ENCODE peak calls at places on chromosome 19, in five cellular contexts. U is ELR; I is SJSA1; J is midbrain; D is stimulated activated CD4-positive, alpha-beta T cell treated with anti-CD3 and anti-CD28 coated beads, Interleukin-1b, Interleukin-23, amount 100 ng/mL, for 1 hour. B is an unnamed sample.
A peak's percentile ranks its signal among the peaks of the same experiment; 100 is the strongest.

GRCh38 chr19:2429917-2430570 is 2.7 kb upstream of the TIMM13 start:
- DNase-seq in D (no peak), J (no peak), U (no peak), I (no peak), B (no peak)

GRCh38 chr19:54345938-54346386 is 7.0 kb upstream of the LILRA4 start:
- DNase-seq in J (peak; percentile 28), D (no peak), I (no peak), U (no peak), B (no peak)

GRCh38 chr19:38953677-38954076 is 21.9 kb downstream of the FBXO17 start:
- DNase-seq in J (no peak), I (no peak), D (no peak), U (no peak), B (no peak)

GRCh38 chr19:6890421-6890913 is 3.1 kb downstream of the ADGRE1 start:
- DNase-seq in I (no peak), J (no peak), D (no peak), U (no peak), B (no peak)

GRCh38 chr19:38120471-38121030 is 103.5 kb downstream of the DPF1 start:
- DNase-seq in J (no peak), I (no peak), U (no peak), D (no peak), B (no peak)

GRCh38 chr19:2869618-2870017 is 2.5 kb downstream of the ZNF556 start:
- DNase-seq in I (no peak), U (no peak), D (no peak), J (no peak), B (peak; percentile 17)

GRCh38 chr19:10009269-10009665 is 1.0 kb downstream of the COL5A3 start:
- DNase-seq in D (peak; percentile 6), J (peak; percentile 18), I (no peak), U (peak; percentile 79), B (no peak)

GRCh38 chr19:32191921-32192320 is 153.5 kb upstream of the ZNF507 start:
- DNase-seq in D (no peak), U (no peak), J (no peak), I (no peak), B (no peak)

GRCh38 chr19:53057904-53058579 is 13.5 kb downstream of the ERVV-2 start:
- DNase-seq in I (no peak), D (no peak), U (peak; percentile 2), J (no peak), B (no peak)

GRCh38 chr19:12913011-12913561 is 6.0 kb downstream of the SYCE2 start:
- DNase-seq in J (peak; percentile 88), D (no peak), I (peak; percentile 60), U (peak; percentile 20), B (peak; percentile 64)

GRCh38 chr19:5831152-5831551 is 8.3 kb downstream of the FUT6 start:
- DNase-seq in I (no peak), D (no peak), J (no peak), U (no peak), B (no peak)

GRCh38 chr19:38869836-38870607 is 8.1 kb downstream of the RINL start:
- DNase-seq in D (peak; percentile 87), U (peak; percentile 69), I (peak; percentile 50), J (peak; percentile 62), B (peak; percentile 68)

GRCh38 chr19:10690351-10690781 is 10.9 kb upstream of the QTRT1 start:
- DNase-seq in I (no peak), D (no peak), U (peak; percentile 39), J (no peak), B (peak; percentile 36)

GRCh38 chr19:39641773-39642172 is 13.9 kb upstream of the LGALS16 start:
- DNase-seq in D (no peak), I (no peak), J (no peak), U (no peak), B (no peak)

GRCh38 chr19:36041831-36042230 is 9.2 kb upstream of the CLIP3 start:
- DNase-seq in I (no peak), D (no peak), J (no peak), U (peak; percentile 54), B (no peak)

GRCh38 chr19:29516821-29517395 is 8.9 kb upstream of the VSTM2B start:
- DNase-seq in D (no peak), J (no peak), I (no peak), U (no peak), B (no peak)

GRCh38 chr19:45322311-45322710 is 364 bp downstream of the CKM start:
- DNase-seq in D (no peak), U (no peak), J (no peak), I (no peak), B (no peak)

GRCh38 chr19:1171755-1172352 is 2.2 kb downstream of the SBNO2 start:
- DNase-seq in I (no peak), J (no peak), U (no peak), D (no peak), B (no peak)

GRCh38 chr19:1862424-1863307 is 713 bp downstream of the KLF16 start:
- DNase-seq in U (peak; percentile 56), J (no peak), D (peak; percentile 39), I (peak; percentile 48), B (peak; percentile 36)